ENCODE peak calls at places on chromosomes 4 and X, in six cellular contexts. X is endothelial cell of umbilical vein, D is fibroblast of lung, O is HCT116, C is DND-41, G is PC-3. V is an unnamed sample.

GRCh38 chr4:2649604-2650114 is 106.5 kb downstream of the TNIP2 start:
- DNase-seq in X (no peak), D (no peak), O (no peak), C (no peak), G (no peak), V (no peak)

GRCh38 chrX:110218591-110218990 is 99.3 kb downstream of the AMMECR1 start:
- DNase-seq in X (no peak), D (no peak), O (no peak), C (no peak), G (no peak), V (peak)

GRCh38 chr4:48974979-48975640 is 11.0 kb upstream of the CWH43 start:
- DNase-seq in X (no peak), D (no peak), O (no peak), C (no peak), G (no peak), V (no peak)

GRCh38 chr4:74544655-74545361 is 99.9 kb downstream of the AREG start:
- DNase-seq in X (peak), D (peak), O (no peak), C (no peak), G (no peak), V (no peak)

GRCh38 chr4:26141916-26142638 is 178.7 kb upstream of the RBPJ start:
- DNase-seq in X (no peak), D (peak), O (no peak), C (no peak), G (no peak), V (peak)

GRCh38 chrX:68415289-68415688 is 18.0 kb downstream of the OPHN1 start:
- DNase-seq in X (peak), D (peak), O (no peak), C (no peak), G (peak), V (no peak)

GRCh38 chr4:118836763-118837507 is 1.0 kb upstream of the SEC24D start:
- DNase-seq in X (no peak), D (no peak), O (no peak), C (no peak), G (no peak), V (no peak)

GRCh38 chrX:8971116-8971515 is 62.8 kb downstream of the FAM9B start:
- DNase-seq in X (peak), D (peak), O (peak), C (no peak), G (peak), V (peak)

GRCh38 chr4:146059153-146059552 is 116.4 kb upstream of the LSM6 start:
- DNase-seq in X (no peak), D (no peak), O (no peak), C (no peak), G (no peak), V (no peak)

GRCh38 chrX:40108959-40109287 is 11.2 kb upstream of the BCOR start:
- DNase-seq in X (peak), D (peak), O (no peak), C (peak), G (peak), V (no peak)

GRCh38 chr4:2791518-2792395 is 1.1 kb upstream of the SH3BP2 start:
- DNase-seq in X (no peak), D (no peak), O (no peak), C (no peak), G (no peak), V (no peak)

GRCh38 chr4:188869581-188869980 is 730.3 kb downstream of the TRIML1 start:
- DNase-seq in X (no peak), D (no peak), O (no peak), C (no peak), G (no peak), V (no peak)

GRCh38 chrX:38560776-38561125 is 591 bp upstream of the TSPAN7 start:
- DNase-seq in X (peak), D (no peak), O (no peak), C (no peak), G (no peak), V (no peak)

GRCh38 chr4:27010334-27010940 is 149.8 kb downstream of the STIM2 start:
- DNase-seq in X (peak), D (peak), O (peak), C (peak), G (peak), V (peak)

GRCh38 chrX:71056857-71057256 is 11.3 kb downstream of the SNX12 start:
- DNase-seq in X (no peak), D (peak), O (no peak), C (no peak), G (no peak), V (no peak)

GRCh38 chrX:7586126-7586525 is 256.8 kb upstream of the VCX start:
- DNase-seq in X (no peak), D (peak), O (no peak), C (peak), G (peak), V (peak)

GRCh38 chr4:7398104-7398423 is 36.7 kb downstream of the PSAPL1 start:
- DNase-seq in X (no peak), D (peak), O (no peak), C (peak), G (peak), V (no peak)

GRCh38 chr4:76784237-76784636 is 113.7 kb downstream of the SOWAHB start:
- DNase-seq in X (no peak), D (no peak), O (no peak), C (no peak), G (no peak), V (no peak)

GRCh38 chr4:29540439-29541102 is 1179.6 kb upstream of the PCDH7 start:
- DNase-seq in X (no peak), D (no peak), O (no peak), C (no peak), G (no peak), V (no peak)

GRCh38 chr4:84500386-84501196 is 1.5 kb upstream of the NKX6-1 start:
- DNase-seq in X (no peak), D (no peak), O (no peak), C (no peak), G (no peak), V (no peak)

GRCh38 chr4:84497835-84498202 is 1.3 kb downstream of the NKX6-1 start:
- DNase-seq in X (no peak), D (no peak), O (no peak), C (no peak), G (no peak), V (no peak)

GRCh38 chr4:84501197-84501492 is 2.1 kb upstream of the NKX6-1 start:
- DNase-seq in X (no peak), D (no peak), O (no peak), C (no peak), G (no peak), V (no peak)

GRCh38 chr4:84498203-84499026 is 677 bp downstream of the NKX6-1 start:
- DNase-seq in X (peak), D (peak), O (peak), C (no peak), G (peak), V (no peak)

DNA sequence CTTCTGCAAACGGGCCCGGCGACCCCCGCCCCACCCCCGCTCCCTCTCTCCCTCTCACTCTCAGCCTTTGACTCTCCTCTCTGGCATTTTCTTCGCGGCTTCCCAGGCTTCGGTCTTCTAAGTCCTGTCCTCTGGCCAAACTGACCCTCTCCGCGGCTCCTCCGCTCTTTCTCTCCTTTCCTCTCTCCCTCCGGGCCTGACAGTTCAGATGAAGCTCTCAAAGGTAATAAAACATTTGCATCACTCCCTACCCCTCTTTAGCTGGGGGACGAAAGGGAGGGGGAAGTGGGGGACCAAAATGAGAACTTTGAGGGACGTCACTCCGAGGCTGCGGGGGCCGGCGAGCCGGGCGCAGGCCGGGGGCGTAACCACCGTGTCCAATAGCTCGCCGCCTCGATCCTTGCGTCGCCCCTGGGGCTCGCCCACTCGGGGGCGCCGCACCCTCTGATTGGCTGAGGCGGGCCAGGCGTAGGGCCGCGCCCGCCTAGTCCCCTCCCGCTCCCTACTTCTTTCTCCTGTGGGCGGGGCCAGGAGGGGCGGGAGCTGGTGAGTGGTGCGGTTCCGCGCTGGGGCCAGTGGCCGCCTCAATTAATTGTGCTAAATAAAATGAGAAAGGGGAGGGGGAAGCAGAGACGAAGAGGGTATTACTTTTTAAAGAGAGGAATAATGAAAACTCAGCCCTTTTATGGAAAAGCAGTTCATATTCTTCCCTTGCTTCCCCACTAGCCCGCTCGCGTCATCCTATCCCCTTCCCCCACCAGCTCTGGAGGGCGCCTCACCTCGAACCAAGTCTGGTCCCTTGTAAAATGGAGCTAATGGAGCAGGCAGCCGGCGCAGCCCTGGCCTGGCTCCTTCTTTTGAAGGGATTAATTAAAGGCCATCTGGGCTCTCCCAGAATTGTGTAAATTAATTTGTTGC is at the start of gene NKX6-1:
- DNase-seq in X (peak), D (peak), O (peak), C (no peak), G (peak), V (peak)
- TF ChIP-seq EZH2 in X (no peak), D (peak), O (no peak), C (no peak), G (no peak), V (no peak)

GRCh38 chr4:156970501-156971167 is 965 bp downstream of the PDGFC start:
- DNase-seq in X (peak), D (peak), O (no peak), C (no peak), G (peak), V (no peak)
- H3K9ac ChIP-seq in X (peak), D (peak), O (peak), C (no peak), G (peak), V (peak)

GRCh38 chr4:173528378-173529321 is 1.4 kb downstream of the HAND2 start:
- DNase-seq in X (no peak), D (no peak), O (no peak), C (no peak), G (no peak), V (no peak)

GRCh38 chr4:173530326-173531062 is 465 bp upstream of the HAND2 start:
- DNase-seq in X (no peak), D (no peak), O (no peak), C (no peak), G (no peak), V (no peak)

GRCh38 chr4:173527103-173527876 is 2.7 kb downstream of the HAND2 start:
- DNase-seq in X (no peak), D (no peak), O (no peak), C (no peak), G (no peak), V (no peak)

GRCh38 chr4:173531085-173531965 is 1.3 kb upstream of the HAND2 start:
- DNase-seq in X (no peak), D (no peak), O (no peak), C (no peak), G (no peak), V (no peak)

DNA sequence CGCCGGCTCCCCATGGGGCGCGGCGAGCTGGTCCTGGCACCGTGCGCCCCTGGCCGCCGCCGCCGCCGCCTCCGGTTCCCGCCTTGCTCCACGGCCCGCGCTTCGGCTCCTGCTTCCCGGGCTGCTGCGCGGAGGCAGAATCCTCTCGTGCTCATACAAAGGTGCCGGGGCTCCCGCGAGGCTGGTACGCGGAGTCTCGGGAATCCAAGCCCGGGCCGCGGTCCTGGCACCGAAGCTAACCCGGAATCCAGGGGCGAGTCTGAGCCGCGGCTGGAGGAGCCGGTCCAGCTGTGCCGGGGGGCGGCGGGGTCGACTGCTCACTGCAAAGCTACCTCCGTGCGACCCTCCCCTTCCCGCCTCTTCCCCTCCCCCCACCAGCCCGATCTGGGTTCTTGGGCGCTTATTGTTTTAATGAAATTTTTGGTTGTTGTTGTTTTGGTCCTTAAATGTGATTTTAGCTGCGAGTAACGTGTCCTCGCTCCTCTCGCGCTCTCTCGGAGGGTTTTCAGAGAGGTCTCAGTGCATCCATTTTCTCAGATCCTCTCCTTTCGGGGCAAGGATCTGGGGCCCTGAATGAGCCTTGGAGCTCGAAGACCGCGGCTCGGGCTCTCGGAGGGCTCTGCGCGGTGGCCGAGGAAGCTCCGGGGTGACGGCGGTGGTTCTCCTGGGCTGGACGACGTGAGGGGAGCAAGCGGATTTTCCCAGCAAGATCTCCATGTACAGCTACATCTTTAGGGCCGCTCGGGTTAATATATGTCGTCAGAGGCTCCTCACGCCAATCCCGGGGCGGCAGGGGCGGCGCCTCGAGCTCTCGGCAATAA is at the start of gene HAND2:
- DNase-seq in X (no peak), D (peak), O (no peak), C (no peak), G (no peak), V (peak)
- H3K4me3 ChIP-seq in X (no peak), D (peak), O (no peak), C (no peak), G (no peak), V (peak)

GRCh38 chr4:37892641-37893040 is 1.8 kb downstream of the TBC1D1 start:
- DNase-seq in X (no peak), D (no peak), O (no peak), C (no peak), G (no peak), V (no peak)

GRCh38 chr4:37890501-37891220 is at the start of gene TBC1D1:
- DNase-seq in X (no peak), D (no peak), O (no peak), C (peak), G (peak), V (no peak)

GRCh38 chr4:37893164-37893563 is 2.3 kb downstream of the TBC1D1 start:
- DNase-seq in X (no peak), D (no peak), O (no peak), C (no peak), G (no peak), V (no peak)

GRCh38 chr4:37889849-37890500 is 909 bp upstream of the TBC1D1 start:
- DNase-seq in X (no peak), D (no peak), O (no peak), C (no peak), G (no peak), V (no peak)

GRCh38 chr4:37891221-37892159 is 606 bp downstream of the TBC1D1 start:
- DNase-seq in X (peak), D (peak), O (no peak), C (peak), G (no peak), V (no peak)
- TF ChIP-seq EZH2 in X (no peak), D (no peak), O (no peak), C (no peak), G (no peak), V (no peak)

GRCh38 chrX:17706676-17707075 is 30.6 kb upstream of the SCML1 start:
- DNase-seq in X (no peak), D (peak), O (no peak), C (no peak), G (peak), V (no peak)
- H3K9ac ChIP-seq in X (no peak), D (no peak), O (no peak), C (no peak), G (no peak), V (no peak)

V was measured in SK-N-MC.